ENCODE peak calls at places on chromosome X, in six cellular contexts. P, B, H, L, K and Q are unnamed samples. For H3K9me3 and H3K4me1, the result is how much of the 10 kb centered on the place peaks cover.

GRCh38 chrX:17167915-17168314 is 207.1 kb upstream of the NHS start:
- DNase-seq in H (no peak), P (no peak), L (no peak), K (no peak), B (peak), Q (no peak)

GRCh38 chrX:8049827-8050226 is 121.2 kb downstream of the VCX2 start:
- DNase-seq in B (no peak), P (no peak), H (no peak), L (no peak), K (no peak), Q (no peak)

GRCh38 chrX:12307961-12308360 is 169.7 kb downstream of the FRMPD4 start:
- DNase-seq in P (no peak), H (no peak), K (no peak), B (no peak), L (no peak), Q (no peak)

GRCh38 chrX:129721870-129722269 is 16.9 kb upstream of the XPNPEP2 start:
- DNase-seq in K (no peak), B (no peak), H (no peak), P (no peak), L (no peak), Q (no peak)

GRCh38 chrX:12825801-12826200 is 34.6 kb downstream of the PRPS2 start:
- DNase-seq in L (no peak), H (no peak), B (no peak), K (no peak), P (no peak), Q (no peak)

GRCh38 chrX:1336331-1337143 is at the start of gene IL3RA:
- DNase-seq in P (no peak), H (no peak), K (peak), B (no peak), L (peak), Q (peak)

GRCh38 chrX:65697173-65697572 is 29.7 kb downstream of the MSN start:
- DNase-seq in K (no peak), H (no peak), P (no peak), B (no peak), L (no peak), Q (no peak)

GRCh38 chrX:1140236-1140681 is 72.2 kb downstream of the CRLF2 start:
- DNase-seq in H (peak), K (no peak), B (no peak), L (no peak), P (no peak), Q (no peak)

GRCh38 chrX:108640817-108641216 is 95.5 kb downstream of the IRS4 start:
- DNase-seq in K (no peak), B (no peak), P (no peak), H (no peak), L (no peak), Q (no peak)

GRCh38 chrX:132153166-132153565 is 25.3 kb upstream of the FRMD7 start:
- DNase-seq in K (no peak), H (no peak), P (no peak), B (no peak), L (no peak), Q (no peak)

GRCh38 chrX:7146703-7147430 is 645 bp upstream of the STS start:
- DNase-seq in P (no peak), H (peak), K (peak), B (no peak), L (no peak), Q (peak)

GRCh38 chrX:148535639-148536038 is 35.2 kb downstream of the AFF2 start:
- DNase-seq in K (no peak), H (no peak), P (no peak), L (no peak), B (peak), Q (no peak)

GRCh38 chrX:52346462-52347165 is 22.2 kb upstream of the XAGE2 start:
- DNase-seq in P (no peak), H (no peak), B (peak), L (no peak), K (no peak), Q (no peak)

GRCh38 chrX:102833136-102833535 is 103.9 kb upstream of the RAB40AL start:
- DNase-seq in K (no peak), L (no peak), B (no peak), P (no peak), H (no peak), Q (no peak)

GRCh38 chrX:24355095-24355494 is 5.3 kb upstream of the SUPT20HL1 start:
- DNase-seq in P (no peak), K (no peak), B (no peak), H (no peak), L (no peak), Q (no peak)

GRCh38 chrX:38192007-38192625 is 28.6 kb downstream of the SRPX start:
- DNase-seq in L (no peak), K (no peak), H (peak), B (no peak), P (no peak), Q (no peak)

GRCh38 chrX:107599371-107599970 is 28.8 kb upstream of the PRPS1 start:
- DNase-seq in L (no peak), H (peak), K (no peak), B (no peak), P (no peak), Q (no peak)

GRCh38 chrX:9902651-9903050 is 64.5 kb upstream of the CLDN34 start:
- DNase-seq in B (peak), P (no peak), H (no peak), L (no peak), K (no peak), Q (no peak)

GRCh38 chrX:48493890-48494364 is 14.9 kb upstream of the PORCN start:
- DNase-seq in K (peak), P (peak), L (no peak), B (no peak), H (peak), Q (no peak)

GRCh38 chrX:24643116-24643515 is 4.0 kb downstream of the PCYT1B start:
- DNase-seq in H (no peak), B (peak), P (no peak), K (no peak), L (no peak), Q (no peak)

GRCh38 chrX:69093960-69094935 is 71.0 kb downstream of the PJA1 start:
- DNase-seq in L (no peak), H (peak), K (no peak), P (peak), B (peak), Q (peak)

GRCh38 chrX:11589573-11590110 is 76.1 kb downstream of the ARHGAP6 start:
- DNase-seq in K (no peak), H (no peak), P (no peak), L (no peak), B (no peak), Q (no peak)

GRCh38 chrX:1673337-1673736 is 58.5 kb downstream of the ASMT start:
- DNase-seq in H (peak), P (no peak), B (no peak), K (peak), L (no peak), Q (peak)

GRCh38 chrX:56068274-56068758 is 163.8 kb upstream of the KLF8 start:
- DNase-seq in K (peak), L (no peak), B (no peak), H (no peak), P (no peak), Q (no peak)

GRCh38 chrX:123324628-123325027 is 140.6 kb downstream of the GRIA3 start:
- DNase-seq in H (no peak), P (no peak), K (no peak), L (no peak), B (no peak), Q (no peak)

GRCh38 chrX:146973283-146973682 is 158.7 kb upstream of the CXorf51A start:
- DNase-seq in L (no peak), P (no peak), B (no peak), K (no peak), H (no peak), Q (no peak)

GRCh38 chrX:8755116-8755515 is 23.2 kb upstream of the ANOS1 start:
- DNase-seq in P (no peak), K (no peak), L (no peak), H (no peak), B (no peak), Q (no peak)

GRCh38 chrX:118974088-118974907 is at the start of gene LONRF3:
- DNase-seq in P (no peak), K (peak), B (no peak), H (no peak), L (no peak), Q (peak)

GRCh38 chrX:111254896-111255693 is 15.2 kb downstream of the CAPN6 start:
- DNase-seq in B (peak), L (no peak), K (no peak), P (no peak), H (no peak), Q (no peak)

GRCh38 chrX:44456685-44457084 is 86.0 kb downstream of the FUNDC1 start:
- DNase-seq in P (no peak), L (no peak), H (no peak), B (peak), K (no peak), Q (no peak)

GRCh38 chrX:16826207-16826606 is 39.9 kb downstream of the TXLNG start:
- DNase-seq in L (no peak), P (no peak), K (peak), H (no peak), B (peak), Q (no peak)

GRCh38 chrX:130001893-130002292 is 19.5 kb downstream of the BCORL1 start:
- DNase-seq in K (no peak), B (no peak), P (no peak), L (no peak), H (no peak), Q (no peak)

GRCh38 chrX:23907106-23907495 is 637 bp downstream of the APOO start:
- DNase-seq in B (no peak), L (no peak), K (peak), H (no peak), P (no peak), Q (no peak)

GRCh38 chrX:19624754-19625153 is 109.4 kb upstream of the MAP3K15 start:
- DNase-seq in P (no peak), H (no peak), L (no peak), K (no peak), B (no peak), Q (no peak)

GRCh38 chrX:114165537-114165936 is 418.3 kb upstream of the HTR2C start:
- DNase-seq in L (no peak), K (peak), P (no peak), H (no peak), B (no peak), Q (no peak)

GRCh38 chrX:21926527-21927278 is 13.8 kb upstream of the SMS start:
- DNase-seq in H (no peak), K (peak), L (no peak), P (no peak), B (peak), Q (no peak)

GRCh38 chrX:41604154-41604553 is 84.6 kb upstream of the GPR34 start:
- DNase-seq in H (no peak), P (no peak), B (no peak), L (no peak), K (no peak), Q (no peak)
- H3K9ac ChIP-seq in H (no peak), P (no peak), B (no peak), L (no peak), K (no peak), Q (no peak)

DNA sequence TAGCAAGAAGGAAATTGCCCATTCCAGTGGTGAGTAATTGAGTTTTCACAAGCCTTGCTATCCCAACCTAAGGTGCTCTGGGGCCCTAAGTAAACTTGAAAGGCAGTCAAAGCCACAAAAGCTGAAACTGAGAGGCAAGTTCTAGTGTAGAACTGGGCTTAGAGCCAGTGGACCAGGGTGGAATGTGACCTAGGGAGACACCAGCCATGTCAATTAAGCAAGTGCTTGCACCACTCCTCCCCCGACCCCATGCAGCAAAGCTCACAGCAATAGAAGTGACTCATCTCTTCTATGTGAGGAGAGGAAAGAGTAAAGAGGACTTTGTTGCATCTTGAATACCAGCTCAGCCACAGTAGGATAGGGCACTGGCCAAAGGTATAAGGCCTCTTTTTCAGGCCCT is 486.1 kb upstream of the POU3F4 start:
- DNase-seq in B (no peak), L (no peak), P (no peak), H (no peak), K (peak), Q (no peak)
- H3K9me3 ChIP-seq in B (under half), L (under half), P (under half), H (under half), K (under half), Q (under half)

GRCh38 chrX:63718010-63718694 is 66.9 kb downstream of the ARHGEF9 start:
- DNase-seq in K (peak), L (no peak), B (no peak), P (no peak), H (no peak), Q (no peak)
- H3K4me1 ChIP-seq in K (half or more), L (under half), B (under half), P (under half), H (under half), Q (under half)

GRCh38 chrX:71102292-71102691 is 4.2 kb downstream of the CXorf65 start:
- DNase-seq in K (no peak), L (no peak), H (no peak), P (no peak), B (no peak), Q (no peak)

GRCh38 chrX:71105638-71106037 is 902 bp downstream of the CXorf65 start:
- DNase-seq in B (no peak), P (no peak), H (no peak), K (no peak), L (no peak), Q (no peak)

GRCh38 chrX:71100581-71101505 is 5.2 kb downstream of the FOXO4 start:
- DNase-seq in L (no peak), K (no peak), P (no peak), B (no peak), H (peak), Q (no peak)

GRCh38 chrX:71106427-71106826 is at the start of gene CXorf65:
- DNase-seq in P (no peak), K (no peak), B (no peak), H (no peak), L (no peak), Q (no peak)

GRCh38 chrX:71103110-71103983 is 3.2 kb downstream of the CXorf65 start:
- DNase-seq in L (no peak), P (no peak), K (no peak), H (peak), B (no peak), Q (peak)
- H3K9ac ChIP-seq in L (peak), P (no peak), K (no peak), H (no peak), B (no peak), Q (peak)

DNA sequence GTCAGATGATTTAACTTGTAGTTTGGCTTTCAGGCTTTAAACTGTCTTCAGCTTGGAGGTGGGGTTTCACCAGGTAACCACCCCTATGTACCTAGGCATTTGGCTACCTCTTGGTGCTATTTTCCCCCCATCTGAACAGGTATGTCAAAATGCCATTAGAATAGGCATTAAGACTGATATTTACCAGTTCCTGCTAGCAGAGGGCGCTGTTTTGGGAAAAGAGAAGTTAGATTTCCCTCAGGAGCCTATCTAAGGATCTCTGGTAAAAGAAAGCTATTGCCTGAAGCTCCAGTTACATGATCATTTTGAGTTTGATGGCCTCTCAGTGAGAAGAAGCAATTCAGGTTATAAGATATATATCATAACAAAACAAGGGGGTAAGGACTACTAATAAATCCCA is 879.1 kb downstream of the SH3BGRL start:
- DNase-seq in H (no peak), K (no peak), P (peak), B (no peak), L (no peak), Q (no peak)
- H3K9me3 ChIP-seq in H (half or more), K (under half), P (under half), B (under half), L (under half), Q (under half)

GRCh38 chrX:120752431-120753128 is 122.7 kb upstream of the C1GALT1C1 start:
- DNase-seq in H (no peak), B (no peak), P (no peak), K (peak), L (no peak), Q (no peak)

GRCh38 chrX:120753413-120754251 is 122.0 kb downstream of the CT47B1 start:
- DNase-seq in P (no peak), K (no peak), H (no peak), B (no peak), L (no peak), Q (no peak)

GRCh38 chrX:120749141-120749846 is 119.4 kb upstream of the C1GALT1C1 start:
- DNase-seq in B (no peak), L (no peak), H (no peak), K (peak), P (no peak), Q (no peak)

GRCh38 chrX:120750381-120750780 is 120.5 kb upstream of the C1GALT1C1 start:
- DNase-seq in H (no peak), P (no peak), B (no peak), L (no peak), K (no peak), Q (no peak)

GRCh38 chrX:120751683-120752082 is 121.8 kb upstream of the C1GALT1C1 start:
- DNase-seq in B (no peak), P (no peak), H (no peak), L (no peak), K (no peak), Q (no peak)
- H3K4me1 ChIP-seq in B (under half), P (under half), H (under half), L (under half), K (half or more), Q (under half)

GRCh38 chrX:50180073-50180940 is 20.5 kb downstream of the AKAP4 start:
- DNase-seq in K (peak), P (no peak), B (no peak), H (no peak), L (no peak), Q (no peak)
- H3K9ac ChIP-seq in K (peak), P (no peak), B (no peak), H (no peak), L (no peak), Q (no peak)

GRCh38 chrX:57655065-57655464 is 25.0 kb downstream of the NLRP2B start:
- DNase-seq in P (no peak), K (no peak), H (no peak), L (no peak), B (no peak), Q (no peak)
- H3K9me3 ChIP-seq in P (under half), K (under half), H (half or more), L (under half), B (under half), Q (under half)

DNA sequence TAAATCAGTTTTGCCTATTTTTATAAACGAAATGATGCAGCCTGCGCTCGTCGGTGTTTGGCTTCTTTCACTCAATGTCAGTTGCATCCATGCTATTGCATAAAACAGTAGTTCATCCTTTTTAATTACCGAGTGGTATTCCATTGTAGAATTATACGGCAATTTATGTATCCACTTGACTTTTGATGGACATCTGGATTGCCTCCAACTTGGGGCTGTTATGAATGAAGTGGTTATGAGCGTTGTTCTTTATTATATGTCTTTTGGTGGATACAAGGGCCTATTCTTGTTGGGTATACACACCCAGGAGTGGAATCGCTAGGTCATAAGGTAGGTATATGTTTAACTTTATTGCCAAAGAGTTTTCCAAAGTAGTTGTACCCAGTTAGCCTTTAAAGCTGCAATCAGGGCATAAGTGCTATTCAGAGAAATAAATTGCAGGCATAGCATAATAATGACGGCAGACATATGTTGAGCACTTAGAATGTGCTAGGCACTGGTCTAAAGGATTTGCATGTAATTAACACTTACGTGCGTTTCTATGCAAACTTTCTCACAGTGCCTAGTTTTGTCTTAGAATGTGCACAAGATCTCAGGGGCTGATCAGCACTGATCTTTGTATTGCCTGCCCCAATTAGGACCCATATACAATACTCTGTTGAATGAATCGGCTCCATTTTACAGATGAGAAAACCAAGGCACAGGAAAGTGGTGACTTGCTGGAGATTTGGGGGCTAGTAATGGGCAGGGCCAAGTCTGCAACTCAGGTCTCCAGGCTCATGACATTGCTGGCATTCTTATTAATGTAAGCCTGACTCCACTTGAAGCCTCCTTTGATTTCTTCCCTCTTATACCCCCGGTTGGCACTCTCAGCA is 407.0 kb downstream of the BCOR start:
- DNase-seq in H (no peak), L (no peak), B (no peak), P (no peak), K (no peak), Q (peak)
- H3K4me1 ChIP-seq in H (under half), L (under half), B (under half), P (under half), K (under half), Q (under half)

DNA sequence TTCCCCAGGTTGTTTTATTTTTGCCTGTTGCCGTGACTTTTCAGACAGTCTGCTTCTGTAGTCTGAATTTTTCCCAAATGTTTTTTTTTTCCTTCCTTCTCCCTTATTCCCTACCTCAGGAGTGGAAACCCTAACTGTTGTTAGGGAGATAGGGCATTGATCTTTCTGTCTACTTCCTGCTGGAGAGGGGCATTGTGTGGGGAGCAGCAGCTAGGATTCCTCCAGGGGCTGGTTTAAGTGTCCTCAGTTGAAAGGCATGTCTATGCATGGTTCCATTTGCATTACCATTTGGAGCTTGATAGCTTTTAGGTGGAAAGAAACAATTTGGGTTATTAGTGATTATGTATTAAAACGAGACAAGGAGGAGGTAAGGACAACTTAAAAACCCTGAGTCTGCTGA is 383.9 kb downstream of the DCAF12L2 start:
- DNase-seq in L (no peak), B (no peak), P (no peak), K (no peak), H (no peak), Q (no peak)
- H3K9ac ChIP-seq in L (no peak), B (no peak), P (no peak), K (no peak), H (no peak), Q (no peak)